ENCODE peak calls at places on chromosome 20, in five cellular contexts. P is upper lobe of left lung; W is psoas muscle; I is stimulated activated CD8-positive, alpha-beta memory T cell treated with anti-CD3 and anti-CD28 coated beads, Interleukin-4, amount 100 ng/mL, for 24 hours; O is NB4. E is an unnamed sample.

GRCh38 chr20:60424267-60424904 is 466.2 kb downstream of the CDH26 start:
- DNase-seq in P (no peak), W (no peak), I (no peak), O (no peak), E (no peak)

GRCh38 chr20:1964061-1964460 is 29.8 kb downstream of the PDYN start:
- DNase-seq in P (peak; percentile 60), W (no peak), I (no peak), O (peak; percentile 84), E (no peak)

GRCh38 chr20:47220161-47220582 is 136.3 kb downstream of the ZMYND8 start:
- DNase-seq in P (no peak), W (peak; percentile 49), I (peak; percentile 35), O (peak; percentile 68), E (no peak)

GRCh38 chr20:41030536-41031242 is 2.1 kb downstream of the TOP1 start:
- DNase-seq in P (peak; percentile 60), W (no peak), I (no peak), O (no peak), E (no peak)

GRCh38 chr20:12358006-12358654 is 440.4 kb downstream of the BTBD3 start:
- DNase-seq in P (no peak), W (no peak), I (no peak), O (peak; percentile 31), E (no peak)

GRCh38 chr20:23874747-23875146 is 4.8 kb downstream of the CST5 start:
- DNase-seq in P (no peak), W (no peak), I (no peak), O (peak; percentile 90), E (no peak)

GRCh38 chr20:4195499-4195898 is 180.1 kb upstream of the RNF24 start:
- DNase-seq in P (no peak), W (no peak), I (no peak), O (no peak), E (no peak)

GRCh38 chr20:49435639-49436038 is 46.8 kb downstream of the KCNB1 start:
- DNase-seq in P (no peak), W (no peak), I (no peak), O (no peak), E (no peak)

GRCh38 chr20:48795732-48796131 is 32.1 kb downstream of the PREX1 start:
- DNase-seq in P (no peak), W (no peak), I (no peak), O (no peak), E (no peak)

GRCh38 chr20:23528867-23529431 is 38.0 kb downstream of the CST8 start:
- DNase-seq in P (no peak), W (no peak), I (no peak), O (no peak), E (no peak)

GRCh38 chr20:50848846-50849673 is 54.2 kb downstream of the BCAS4 start:
- DNase-seq in P (peak; percentile 23), W (no peak), I (no peak), O (no peak), E (no peak)

GRCh38 chr20:63495771-63496403 is 3.0 kb downstream of the EEF1A2 start:
- DNase-seq in P (peak; percentile 67), W (peak; percentile 89), I (peak; percentile 64), O (peak; percentile 63), E (peak; percentile 79)

GRCh38 chr20:57708694-57709673 is 831 bp downstream of the PMEPA1 start:
- DNase-seq in P (no peak), W (peak; percentile 68), I (no peak), O (no peak), E (no peak)

GRCh38 chr20:13515796-13516533 is 122.8 kb downstream of the TASP1 start:
- DNase-seq in P (no peak), W (no peak), I (no peak), O (no peak), E (no peak)

GRCh38 chr20:21229163-21229562 is 74.0 kb upstream of the XRN2 start:
- DNase-seq in P (no peak), W (no peak), I (no peak), O (no peak), E (no peak)

GRCh38 chr20:50278684-50279531 is 88.3 kb downstream of the CEBPB start:
- DNase-seq in P (peak; percentile 92), W (peak; percentile 96), I (no peak), O (no peak), E (peak; percentile 73)

GRCh38 chr20:32934580-32934979 is 69.7 kb downstream of the SUN5 start:
- DNase-seq in P (no peak), W (no peak), I (no peak), O (no peak), E (no peak)

GRCh38 chr20:63080811-63081210 is 74.0 kb upstream of the BHLHE23 start:
- DNase-seq in P (no peak), W (no peak), I (no peak), O (no peak), E (no peak)

GRCh38 chr20:54028276-54029011 is 42.0 kb downstream of the BCAS1 start:
- DNase-seq in P (no peak), W (no peak), I (no peak), O (no peak), E (no peak)

GRCh38 chr20:400451-401275 is 7.4 kb upstream of the RBCK1 start:
- DNase-seq in P (no peak), W (no peak), I (no peak), O (peak; percentile 63), E (no peak)

GRCh38 chr20:52996726-52997125 is 24.6 kb downstream of the TSHZ2 start:
- DNase-seq in P (no peak), W (no peak), I (no peak), O (no peak), E (no peak)

GRCh38 chr20:60331688-60332300 is 373.6 kb downstream of the CDH26 start:
- DNase-seq in P (no peak), W (no peak), I (no peak), O (no peak), E (no peak)

GRCh38 chr20:46010491-46011405 is 2.0 kb downstream of the MMP9 start:
- DNase-seq in P (peak; percentile 44), W (no peak), I (peak; percentile 19), O (no peak), E (peak; percentile 79)

GRCh38 chr20:10848810-10849370 is 175.1 kb upstream of the JAG1 start:
- DNase-seq in P (no peak), W (no peak), I (no peak), O (peak; percentile 56), E (no peak)

GRCh38 chr20:4090756-4091331 is 75.5 kb upstream of the RNF24 start:
- DNase-seq in P (no peak), W (no peak), I (no peak), O (peak; percentile 66), E (no peak)

GRCh38 chr20:33664762-33665144 is 2.0 kb upstream of the ACTL10 start:
- DNase-seq in P (no peak), W (no peak), I (no peak), O (peak; percentile 29), E (no peak)

GRCh38 chr20:46636514-46636913 is 14.7 kb downstream of the SLC13A3 start:
- DNase-seq in P (no peak), W (no peak), I (no peak), O (no peak), E (no peak)

GRCh38 chr20:25295386-25296093 is 47.7 kb downstream of the PYGB start:
- DNase-seq in P (no peak), W (peak; percentile 83), I (no peak), O (no peak), E (no peak)